ENCODE peak calls at places on chromosome 1, in seven cellular contexts. One of them, this sample, is unnamed.

GRCh38 chr1:178362784-178363183 is 134.0 kb downstream of the CLEC20A start:
- DNase-seq in HepG2: no peak
- DNase-seq in SK-N-SH: no peak
- DNase-seq in H1: no peak
- DNase-seq in K562: no peak
- DNase-seq in GM12891: no peak
- DNase-seq in GM12878: no peak
- DNase-seq in this sample: no peak

GRCh38 chr1:202159534-202160371 is 649 bp downstream of the PTPN7 start:
- DNase-seq in GM12878: no peak
- DNase-seq in K562: peak; percentile 89
- DNase-seq in SK-N-SH: no peak
- DNase-seq in H1: no peak
- DNase-seq in GM12891: peak; percentile 51
- DNase-seq in HepG2: no peak
- DNase-seq in this sample: peak; percentile 60

GRCh38 chr1:167881786-167882185 is 32.1 kb downstream of the ADCY10 start:
- DNase-seq in H1: no peak
- DNase-seq in GM12891: no peak
- DNase-seq in SK-N-SH: no peak
- DNase-seq in HepG2: peak; percentile 10
- DNase-seq in GM12878: no peak
- DNase-seq in K562: no peak
- DNase-seq in this sample: no peak

GRCh38 chr1:172781513-172782140 is 122.7 kb downstream of the FASLG start:
- DNase-seq in SK-N-SH: no peak
- DNase-seq in H1: no peak
- DNase-seq in K562: no peak
- DNase-seq in GM12878: peak; percentile 40
- DNase-seq in HepG2: no peak
- DNase-seq in GM12891: no peak
- DNase-seq in this sample: no peak

GRCh38 chr1:55477953-55478352 is 262.8 kb upstream of the USP24 start:
- DNase-seq in GM12878: no peak
- DNase-seq in SK-N-SH: no peak
- DNase-seq in K562: no peak
- DNase-seq in H1: no peak
- DNase-seq in HepG2: no peak
- DNase-seq in GM12891: no peak
- DNase-seq in this sample: no peak

GRCh38 chr1:241376711-241377110 is 19.7 kb upstream of the RGS7 start:
- DNase-seq in K562: no peak
- DNase-seq in GM12891: no peak
- DNase-seq in GM12878: no peak
- DNase-seq in H1: no peak
- DNase-seq in SK-N-SH: no peak
- DNase-seq in HepG2: no peak
- DNase-seq in this sample: no peak

GRCh38 chr1:38285807-38286530 is 239.4 kb upstream of the POU3F1 start:
- DNase-seq in K562: no peak
- DNase-seq in HepG2: no peak
- DNase-seq in GM12878: no peak
- DNase-seq in GM12891: no peak
- DNase-seq in SK-N-SH: no peak
- DNase-seq in H1: peak; percentile 56
- DNase-seq in this sample: no peak

GRCh38 chr1:219088778-219089557 is 84.7 kb upstream of the LYPLAL1 start:
- DNase-seq in GM12878: peak; percentile 61
- DNase-seq in H1: no peak
- DNase-seq in SK-N-SH: no peak
- DNase-seq in K562: peak; percentile 92
- DNase-seq in GM12891: no peak
- DNase-seq in HepG2: peak; percentile 28
- DNase-seq in this sample: no peak

GRCh38 chr1:100734716-100735115 is 15.2 kb downstream of the VCAM1 start:
- DNase-seq in GM12891: no peak
- DNase-seq in HepG2: no peak
- DNase-seq in GM12878: no peak
- DNase-seq in H1: no peak
- DNase-seq in K562: no peak
- DNase-seq in SK-N-SH: no peak
- DNase-seq in this sample: no peak

GRCh38 chr1:47823016-47823843 is 174.0 kb downstream of the TRABD2B start:
- DNase-seq in GM12878: no peak
- DNase-seq in SK-N-SH: peak; percentile 80
- DNase-seq in H1: no peak
- DNase-seq in K562: no peak
- DNase-seq in HepG2: no peak
- DNase-seq in GM12891: no peak
- DNase-seq in this sample: no peak
- TF ChIP-seq TAF1 in GM12878: no peak
- TF ChIP-seq TAF1 in SK-N-SH: no peak
- TF ChIP-seq TAF1 in H1: no peak
- TF ChIP-seq TAF1 in K562: no peak
- TF ChIP-seq TAF1 in HepG2: no peak
- TF ChIP-seq TAF1 in GM12891: no peak
- TF ChIP-seq TAF1 in this sample: no peak

GRCh38 chr1:9004031-9004730 is 22.0 kb downstream of the SLC2A7 start:
- DNase-seq in H1: no peak
- DNase-seq in GM12891: no peak
- DNase-seq in GM12878: no peak
- DNase-seq in K562: no peak
- DNase-seq in HepG2: no peak
- DNase-seq in SK-N-SH: no peak
- DNase-seq in this sample: no peak

GRCh38 chr1:9009438-9010366 is 16.5 kb downstream of the SLC2A7 start:
- DNase-seq in GM12891: peak; percentile 58
- DNase-seq in H1: peak; percentile 78
- DNase-seq in HepG2: no peak
- DNase-seq in GM12878: no peak
- DNase-seq in K562: peak; percentile 47
- DNase-seq in SK-N-SH: peak; percentile 60
- DNase-seq in this sample: peak; percentile 69

GRCh38 chr1:9006956-9007615 is 19.1 kb downstream of the SLC2A7 start:
- DNase-seq in H1: no peak
- DNase-seq in GM12878: no peak
- DNase-seq in HepG2: no peak
- DNase-seq in SK-N-SH: no peak
- DNase-seq in K562: no peak
- DNase-seq in GM12891: no peak
- DNase-seq in this sample: no peak

GRCh38 chr1:9008236-9008635 is 18.0 kb downstream of the SLC2A7 start:
- DNase-seq in GM12878: no peak
- DNase-seq in GM12891: no peak
- DNase-seq in K562: no peak
- DNase-seq in SK-N-SH: no peak
- DNase-seq in H1: no peak
- DNase-seq in HepG2: no peak
- DNase-seq in this sample: no peak

GRCh38 chr1:9004731-9005708 is 21.2 kb downstream of the SLC2A7 start:
- DNase-seq in SK-N-SH: peak; percentile 80
- DNase-seq in K562: peak; percentile 88
- DNase-seq in H1: peak; percentile 53
- DNase-seq in GM12878: no peak
- DNase-seq in GM12891: peak; percentile 81
- DNase-seq in HepG2: peak; percentile 60
- DNase-seq in this sample: peak; percentile 84
- TF ChIP-seq POLR2AphosphoS5 in SK-N-SH: no peak
- TF ChIP-seq POLR2AphosphoS5 in K562: no peak
- TF ChIP-seq POLR2AphosphoS5 in H1: no peak
- TF ChIP-seq POLR2AphosphoS5 in GM12878: no peak
- TF ChIP-seq POLR2AphosphoS5 in GM12891: no peak
- TF ChIP-seq POLR2AphosphoS5 in HepG2: no peak
- TF ChIP-seq POLR2AphosphoS5 in this sample: no peak

DNA sequence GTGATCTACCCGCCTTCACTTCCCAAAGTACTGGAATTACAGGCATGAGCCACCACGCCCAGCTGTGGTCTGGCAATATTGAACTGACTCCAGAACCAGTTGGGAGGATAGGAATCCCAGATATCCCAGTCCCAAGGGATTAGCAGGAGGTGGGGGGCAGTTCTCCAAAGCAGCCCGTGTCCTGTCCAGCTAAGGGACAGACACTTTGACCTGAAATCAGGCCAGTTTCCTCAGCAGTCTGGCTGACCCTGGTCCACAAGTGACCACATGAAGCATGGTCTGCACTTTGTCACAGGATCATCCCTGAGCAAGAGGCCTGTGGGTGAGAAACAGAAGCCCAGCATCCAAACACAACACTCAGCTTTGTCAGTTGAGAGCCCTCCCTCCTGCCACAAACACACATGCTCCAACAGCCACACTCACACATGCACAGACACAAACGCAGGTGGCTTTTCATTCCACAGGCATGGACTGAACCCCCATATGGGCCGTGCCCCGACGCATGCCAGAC is 2.7 kb upstream of the FDPS start:
- DNase-seq in GM12878: no peak
- DNase-seq in SK-N-SH: no peak
- DNase-seq in K562: no peak
- DNase-seq in H1: no peak
- DNase-seq in HepG2: peak; percentile 30
- DNase-seq in GM12891: no peak
- DNase-seq in this sample: no peak
- TF ChIP-seq TAF1 in GM12878: no peak
- TF ChIP-seq TAF1 in SK-N-SH: no peak
- TF ChIP-seq TAF1 in K562: no peak
- TF ChIP-seq TAF1 in H1: no peak
- TF ChIP-seq TAF1 in HepG2: no peak
- TF ChIP-seq TAF1 in GM12891: no peak
- TF ChIP-seq TAF1 in this sample: no peak

GRCh38 chr1:203275656-203276272 is 29.6 kb upstream of the BTG2 start:
- DNase-seq in SK-N-SH: no peak
- DNase-seq in GM12891: no peak
- DNase-seq in K562: no peak
- DNase-seq in H1: no peak
- DNase-seq in GM12878: no peak
- DNase-seq in HepG2: no peak
- DNase-seq in this sample: no peak

GRCh38 chr1:203276408-203276807 is 28.9 kb upstream of the BTG2 start:
- DNase-seq in HepG2: no peak
- DNase-seq in SK-N-SH: no peak
- DNase-seq in H1: no peak
- DNase-seq in GM12878: no peak
- DNase-seq in K562: no peak
- DNase-seq in GM12891: no peak
- DNase-seq in this sample: no peak

GRCh38 chr1:203273206-203273868 is 32.0 kb upstream of the BTG2 start:
- DNase-seq in K562: peak; percentile 93
- DNase-seq in HepG2: peak; percentile 58
- DNase-seq in GM12878: peak; percentile 72
- DNase-seq in SK-N-SH: peak; percentile 86
- DNase-seq in GM12891: peak; percentile 55
- DNase-seq in H1: peak; percentile 46
- DNase-seq in this sample: peak; percentile 54

GRCh38 chr1:203273869-203274602 is 31.3 kb upstream of the BTG2 start:
- DNase-seq in H1: no peak
- DNase-seq in SK-N-SH: no peak
- DNase-seq in GM12878: no peak
- DNase-seq in K562: no peak
- DNase-seq in GM12891: no peak
- DNase-seq in HepG2: no peak
- DNase-seq in this sample: no peak

GRCh38 chr1:203274603-203275381 is 30.5 kb upstream of the BTG2 start:
- DNase-seq in HepG2: no peak
- DNase-seq in SK-N-SH: no peak
- DNase-seq in GM12878: no peak
- DNase-seq in K562: no peak
- DNase-seq in GM12891: no peak
- DNase-seq in H1: no peak
- DNase-seq in this sample: no peak
- TF ChIP-seq POLR2AphosphoS5 in HepG2: no peak
- TF ChIP-seq POLR2AphosphoS5 in SK-N-SH: no peak
- TF ChIP-seq POLR2AphosphoS5 in GM12878: no peak
- TF ChIP-seq POLR2AphosphoS5 in K562: no peak
- TF ChIP-seq POLR2AphosphoS5 in GM12891: no peak
- TF ChIP-seq POLR2AphosphoS5 in H1: no peak
- TF ChIP-seq POLR2AphosphoS5 in this sample: no peak

GRCh38 chr1:33371334-33371733 is 50.4 kb upstream of the A3GALT2 start:
- DNase-seq in GM12878: no peak
- DNase-seq in H1: no peak
- DNase-seq in K562: no peak
- DNase-seq in HepG2: no peak
- DNase-seq in GM12891: no peak
- DNase-seq in SK-N-SH: no peak
- DNase-seq in this sample: no peak

GRCh38 chr1:33370827-33371226 is 49.9 kb upstream of the A3GALT2 start:
- DNase-seq in GM12878: no peak
- DNase-seq in SK-N-SH: no peak
- DNase-seq in GM12891: no peak
- DNase-seq in HepG2: no peak
- DNase-seq in K562: no peak
- DNase-seq in H1: no peak
- DNase-seq in this sample: no peak

GRCh38 chr1:33369081-33369480 is 48.2 kb upstream of the A3GALT2 start:
- DNase-seq in H1: no peak
- DNase-seq in K562: no peak
- DNase-seq in GM12878: no peak
- DNase-seq in HepG2: no peak
- DNase-seq in GM12891: no peak
- DNase-seq in SK-N-SH: no peak
- DNase-seq in this sample: no peak

GRCh38 chr1:33369764-33370163 is 48.9 kb upstream of the A3GALT2 start:
- DNase-seq in H1: no peak
- DNase-seq in HepG2: no peak
- DNase-seq in SK-N-SH: no peak
- DNase-seq in GM12891: no peak
- DNase-seq in K562: no peak
- DNase-seq in GM12878: no peak
- DNase-seq in this sample: no peak

DNA sequence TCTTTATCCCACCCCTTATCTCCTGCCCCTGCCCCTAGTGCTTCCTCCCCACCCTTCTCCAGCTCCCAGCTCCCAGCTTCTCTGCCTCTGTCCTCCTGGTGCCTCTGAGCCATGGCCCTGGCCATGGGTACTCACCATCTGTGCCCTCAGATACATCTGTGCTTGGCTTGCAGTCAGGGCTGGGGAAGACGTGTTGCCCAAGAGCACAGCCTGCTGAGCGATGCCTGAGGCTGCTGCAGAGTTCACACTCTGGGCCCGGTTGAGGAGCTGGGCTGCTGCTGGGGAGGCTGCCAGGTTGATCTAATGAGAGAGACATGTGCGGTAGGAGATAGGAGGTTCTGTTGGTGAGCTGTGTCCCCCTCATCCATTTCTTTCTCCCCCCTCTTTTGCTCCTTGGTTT is 49.4 kb upstream of the A3GALT2 start:
- DNase-seq in GM12878: no peak
- DNase-seq in HepG2: no peak
- DNase-seq in GM12891: no peak
- DNase-seq in H1: no peak
- DNase-seq in K562: no peak
- DNase-seq in SK-N-SH: peak; percentile 39
- DNase-seq in this sample: no peak
- TF ChIP-seq TAF1 in GM12878: no peak
- TF ChIP-seq TAF1 in HepG2: no peak
- TF ChIP-seq TAF1 in GM12891: no peak
- TF ChIP-seq TAF1 in H1: no peak
- TF ChIP-seq TAF1 in K562: no peak
- TF ChIP-seq TAF1 in SK-N-SH: no peak
- TF ChIP-seq TAF1 in this sample: no peak